ENCODE peak calls at places on chromosomes 11 and 22, in four cellular contexts. One of them, this sample, is unnamed.

GRCh38 chr22:32446321-32446720 is 17.9 kb downstream of the BPIFC start:
- DNase-seq in K562: no peak
- DNase-seq in GM12878: no peak
- DNase-seq in HepG2: no peak
- DNase-seq in this sample: no peak

GRCh38 chr11:78244080-78244479 is 55.4 kb downstream of the USP35 start:
- DNase-seq in K562: no peak
- DNase-seq in GM12878: no peak
- DNase-seq in HepG2: no peak
- DNase-seq in this sample: no peak

GRCh38 chr22:25016311-25016710 is 63.8 kb downstream of the KIAA1671 start:
- DNase-seq in K562: no peak
- DNase-seq in GM12878: no peak
- DNase-seq in HepG2: no peak
- DNase-seq in this sample: no peak

GRCh38 chr11:134413334-134414035 is 1.4 kb upstream of the B3GAT1 start:
- DNase-seq in K562: no peak
- DNase-seq in GM12878: no peak
- DNase-seq in HepG2: no peak
- DNase-seq in this sample: no peak

GRCh38 chr22:28252539-28252938 is 333.5 kb upstream of the PITPNB start:
- DNase-seq in K562: no peak
- DNase-seq in GM12878: no peak
- DNase-seq in HepG2: no peak
- DNase-seq in this sample: no peak

GRCh38 chr22:50169774-50170341 is 673 bp upstream of the PANX2 start:
- DNase-seq in K562: peak
- DNase-seq in GM12878: no peak
- DNase-seq in HepG2: no peak
- DNase-seq in this sample: no peak

GRCh38 chr11:108929241-108929640 is 264.4 kb downstream of the DDX10 start:
- DNase-seq in K562: no peak
- DNase-seq in GM12878: no peak
- DNase-seq in HepG2: peak
- DNase-seq in this sample: peak

GRCh38 chr22:19568337-19569311 is 44.4 kb upstream of the CLDN5 start:
- DNase-seq in K562: no peak
- DNase-seq in GM12878: no peak
- DNase-seq in HepG2: no peak
- DNase-seq in this sample: no peak

GRCh38 chr11:18834754-18835466 is 43.3 kb upstream of the PTPN5 start:
- DNase-seq in K562: no peak
- DNase-seq in GM12878: no peak
- DNase-seq in HepG2: no peak
- DNase-seq in this sample: no peak

GRCh38 chr11:13963169-13963948 is 836 bp downstream of the SPON1 start:
- DNase-seq in K562: no peak
- DNase-seq in GM12878: no peak
- DNase-seq in HepG2: no peak
- DNase-seq in this sample: no peak

GRCh38 chr11:62151737-62152102 is 27.9 kb downstream of the INCENP start:
- DNase-seq in K562: no peak
- DNase-seq in GM12878: no peak
- DNase-seq in HepG2: no peak
- DNase-seq in this sample: no peak

GRCh38 chr11:44622190-44622650 is 56.8 kb downstream of the CD82 start:
- DNase-seq in K562: no peak
- DNase-seq in GM12878: no peak
- DNase-seq in HepG2: no peak
- DNase-seq in this sample: no peak

GRCh38 chr11:116219171-116219635 is 553.6 kb downstream of the BUD13 start:
- DNase-seq in K562: no peak
- DNase-seq in GM12878: no peak
- DNase-seq in HepG2: no peak
- DNase-seq in this sample: no peak

GRCh38 chr11:121651267-121651625 is 198.5 kb upstream of the SORL1-AS1 start:
- DNase-seq in K562: no peak
- DNase-seq in GM12878: no peak
- DNase-seq in HepG2: no peak
- DNase-seq in this sample: no peak

GRCh38 chr11:74055938-74056337 is 47.1 kb upstream of the UCP3 start:
- DNase-seq in K562: no peak
- DNase-seq in GM12878: no peak
- DNase-seq in HepG2: peak
- DNase-seq in this sample: no peak

GRCh38 chr11:32510039-32510438 is 73.6 kb upstream of the EIF3M start:
- DNase-seq in K562: no peak
- DNase-seq in GM12878: no peak
- DNase-seq in HepG2: no peak
- DNase-seq in this sample: no peak

GRCh38 chr11:3050386-3051325 is 6.6 kb downstream of the CARS1 start:
- DNase-seq in K562: no peak
- DNase-seq in GM12878: no peak
- DNase-seq in HepG2: no peak
- DNase-seq in this sample: no peak

GRCh38 chr11:3047637-3048036 is 9.6 kb downstream of the CARS1 start:
- DNase-seq in K562: no peak
- DNase-seq in GM12878: no peak
- DNase-seq in HepG2: no peak
- DNase-seq in this sample: no peak

GRCh38 chr11:3052109-3052479 is 5.1 kb downstream of the CARS1 start:
- DNase-seq in K562: no peak
- DNase-seq in GM12878: no peak
- DNase-seq in HepG2: no peak
- DNase-seq in this sample: no peak

GRCh38 chr11:3051435-3052108 is 5.7 kb downstream of the CARS1 start:
- DNase-seq in K562: no peak
- DNase-seq in GM12878: no peak
- DNase-seq in HepG2: no peak
- DNase-seq in this sample: no peak

GRCh38 chr11:3049430-3050243 is 7.6 kb downstream of the CARS1 start:
- DNase-seq in K562: no peak
- DNase-seq in GM12878: peak
- DNase-seq in HepG2: no peak
- DNase-seq in this sample: peak
- TF ChIP-seq CTCF in K562: peak
- TF ChIP-seq CTCF in GM12878: peak
- TF ChIP-seq CTCF in HepG2: no peak
- TF ChIP-seq CTCF in this sample: peak

DNA sequence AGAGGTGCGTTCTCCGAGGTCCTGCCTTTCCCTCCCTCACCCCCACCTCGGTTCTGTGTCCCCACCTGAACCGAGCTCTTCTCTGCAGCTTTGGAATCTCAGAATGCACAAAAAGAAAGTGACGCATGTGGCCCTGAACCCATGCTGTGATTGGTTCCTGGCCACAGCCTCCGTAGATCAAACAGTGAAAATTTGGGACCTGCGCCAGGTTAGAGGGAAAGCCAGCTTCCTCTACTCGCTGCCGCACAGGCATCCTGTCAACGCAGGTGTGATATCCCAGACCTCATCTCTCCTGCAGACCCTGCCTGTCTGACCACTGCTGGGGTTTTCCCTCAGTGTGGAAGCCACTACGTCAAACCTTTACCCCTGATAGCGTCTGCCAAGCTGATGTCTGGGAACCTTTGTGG is 13.9 kb downstream of the ACP2 start:
- DNase-seq in K562: no peak
- DNase-seq in GM12878: no peak
- DNase-seq in HepG2: no peak
- DNase-seq in this sample: peak
- TF ChIP-seq CHD4 in K562: no peak
- TF ChIP-seq CHD4 in GM12878: no peak
- TF ChIP-seq CHD4 in HepG2: no peak
- TF ChIP-seq CHD4 in this sample: no peak

GRCh38 chr11:8794126-8794525 is 111.5 kb downstream of the RPL27A start:
- DNase-seq in K562: no peak
- DNase-seq in GM12878: no peak
- DNase-seq in HepG2: no peak
- DNase-seq in this sample: no peak
- H3K4me3 ChIP-seq in K562: no peak
- H3K4me3 ChIP-seq in GM12878: no peak
- H3K4me3 ChIP-seq in HepG2: peak
- H3K4me3 ChIP-seq in this sample: no peak

DNA sequence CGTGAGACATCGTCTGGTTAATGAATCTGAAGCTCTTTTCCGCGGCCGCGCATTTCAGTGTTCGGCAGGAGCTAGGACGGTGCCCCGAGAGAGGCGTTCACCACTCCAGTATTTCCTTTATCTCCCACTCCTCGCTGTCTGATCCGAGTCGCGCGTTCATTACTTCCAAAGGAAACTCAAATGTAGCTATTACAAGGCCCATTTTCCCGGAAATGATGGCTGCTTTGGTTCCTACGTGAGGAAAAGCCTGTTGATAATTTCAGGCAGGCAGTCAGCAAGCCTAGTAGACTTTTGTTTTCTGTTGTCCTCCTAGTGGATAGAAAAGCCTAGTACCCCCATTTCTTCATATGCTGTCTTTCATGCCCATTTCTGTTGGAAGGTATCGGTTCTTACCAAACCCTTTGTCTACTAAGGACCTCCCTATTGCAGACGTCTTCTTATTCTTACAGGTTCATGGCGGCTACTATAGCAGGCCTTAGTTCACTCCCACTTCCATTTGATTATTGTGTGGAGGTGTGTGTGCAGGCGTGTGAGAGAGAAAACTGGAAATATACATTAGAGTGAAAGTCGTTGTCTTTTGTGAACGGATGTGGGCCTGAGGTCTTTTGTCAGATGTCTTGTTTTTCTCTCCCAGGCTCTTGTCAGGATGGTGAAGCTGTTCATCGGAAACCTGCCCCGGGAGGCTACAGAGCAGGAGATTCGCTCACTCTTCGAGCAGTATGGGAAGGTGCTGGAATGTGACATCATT is 737 bp downstream of the RBM4 start:
- DNase-seq in K562: no peak
- DNase-seq in GM12878: no peak
- DNase-seq in HepG2: peak
- DNase-seq in this sample: peak
- TF ChIP-seq CTCF in K562: no peak
- TF ChIP-seq CTCF in GM12878: peak
- TF ChIP-seq CTCF in HepG2: no peak
- TF ChIP-seq CTCF in this sample: no peak

DNA sequence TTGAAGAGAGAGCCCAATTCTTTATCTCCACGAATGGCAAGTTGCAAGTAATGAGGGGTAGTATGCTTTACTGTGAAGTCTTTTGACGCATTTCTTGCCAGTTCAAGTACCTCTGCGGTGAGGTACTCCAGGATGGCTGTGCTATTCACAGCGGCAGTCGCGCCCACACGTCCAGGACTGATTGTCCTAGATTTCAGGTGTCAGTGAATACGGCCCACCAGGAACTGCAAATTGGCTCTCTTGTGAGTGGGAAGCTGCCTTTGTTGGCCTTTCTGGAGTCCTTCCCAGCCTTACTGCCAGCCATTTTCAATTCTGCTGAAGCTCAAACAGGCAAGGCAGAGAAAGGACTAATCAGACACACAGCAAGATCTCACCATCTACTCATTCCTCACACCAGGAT is 8.5 kb downstream of the PPFIA1 start:
- DNase-seq in K562: no peak
- DNase-seq in GM12878: no peak
- DNase-seq in HepG2: no peak
- DNase-seq in this sample: no peak
- TF ChIP-seq CHD4 in K562: no peak
- TF ChIP-seq CHD4 in GM12878: no peak
- TF ChIP-seq CHD4 in HepG2: no peak
- TF ChIP-seq CHD4 in this sample: no peak

GRCh38 chr11:69704508-69705245 is 855 bp upstream of the FGF19 start:
- DNase-seq in K562: peak
- DNase-seq in GM12878: no peak
- DNase-seq in HepG2: no peak
- DNase-seq in this sample: peak
- H3K4me3 ChIP-seq in K562: no peak
- H3K4me3 ChIP-seq in GM12878: no peak
- H3K4me3 ChIP-seq in HepG2: no peak
- H3K4me3 ChIP-seq in this sample: peak

This sample was measured in A549.